ENCODE peak calls at places on chromosomes 4 and X, in four cellular contexts. One of them, this sample, is unnamed.

GRCh38 chrX:153303276-153304262 is 18.0 kb downstream of the PNMA6F start:
- DNase-seq in neural progenitor cell: no peak
- DNase-seq in ascending aorta: peak; percentile 22
- DNase-seq in cardiac muscle cell: no peak
- DNase-seq in this sample: no peak

GRCh38 chrX:56783450-56783831 is 54.4 kb downstream of the NBDY start:
- DNase-seq in neural progenitor cell: peak; percentile 77
- DNase-seq in ascending aorta: peak; percentile 88
- DNase-seq in cardiac muscle cell: no peak
- DNase-seq in this sample: no peak

GRCh38 chrX:154470434-154470833 is 8.6 kb downstream of the LAGE3 start:
- DNase-seq in ascending aorta: no peak
- DNase-seq in cardiac muscle cell: no peak
- DNase-seq in neural progenitor cell: no peak
- DNase-seq in this sample: no peak

GRCh38 chrX:41137589-41137988 is 52.3 kb downstream of the USP9X start:
- DNase-seq in ascending aorta: no peak
- DNase-seq in neural progenitor cell: no peak
- DNase-seq in cardiac muscle cell: no peak
- DNase-seq in this sample: no peak

GRCh38 chr4:44235897-44236296 is 212.7 kb downstream of the KCTD8 start:
- DNase-seq in cardiac muscle cell: no peak
- DNase-seq in ascending aorta: no peak
- DNase-seq in neural progenitor cell: no peak
- DNase-seq in this sample: no peak

GRCh38 chr4:107721436-107722090 is 1.5 kb upstream of the PAPSS1 start:
- DNase-seq in cardiac muscle cell: no peak
- DNase-seq in ascending aorta: no peak
- DNase-seq in neural progenitor cell: peak; percentile 56
- DNase-seq in this sample: no peak

GRCh38 chr4:146311238-146311970 is 97.1 kb downstream of the REELD1 start:
- DNase-seq in neural progenitor cell: no peak
- DNase-seq in cardiac muscle cell: no peak
- DNase-seq in ascending aorta: no peak
- DNase-seq in this sample: no peak

GRCh38 chr4:145525291-145525740 is 43.7 kb downstream of the SMAD1 start:
- DNase-seq in neural progenitor cell: peak; percentile 16
- DNase-seq in ascending aorta: no peak
- DNase-seq in cardiac muscle cell: no peak
- DNase-seq in this sample: no peak

GRCh38 chr4:42786350-42787070 is 106.0 kb upstream of the GRXCR1 start:
- DNase-seq in ascending aorta: no peak
- DNase-seq in cardiac muscle cell: no peak
- DNase-seq in neural progenitor cell: peak; percentile 47
- DNase-seq in this sample: no peak

GRCh38 chrX:123818243-123818642 is 41.6 kb upstream of the XIAP start:
- DNase-seq in neural progenitor cell: no peak
- DNase-seq in cardiac muscle cell: no peak
- DNase-seq in ascending aorta: no peak
- DNase-seq in this sample: peak; percentile 37

GRCh38 chrX:154459843-154460242 is 1.8 kb downstream of the PLXNA3 start:
- DNase-seq in ascending aorta: no peak
- DNase-seq in neural progenitor cell: no peak
- DNase-seq in cardiac muscle cell: no peak
- DNase-seq in this sample: no peak

GRCh38 chr4:132266374-132266773 is 882.7 kb upstream of the PCDH10 start:
- DNase-seq in ascending aorta: no peak
- DNase-seq in cardiac muscle cell: no peak
- DNase-seq in neural progenitor cell: no peak
- DNase-seq in this sample: no peak

GRCh38 chr4:52028970-52029369 is 8.8 kb upstream of the LRRC66 start:
- DNase-seq in ascending aorta: no peak
- DNase-seq in neural progenitor cell: no peak
- DNase-seq in cardiac muscle cell: peak; percentile 48
- DNase-seq in this sample: no peak

GRCh38 chr4:99383381-99383780 is 30.8 kb upstream of the ADH1C start:
- DNase-seq in cardiac muscle cell: no peak
- DNase-seq in neural progenitor cell: no peak
- DNase-seq in ascending aorta: no peak
- DNase-seq in this sample: no peak

GRCh38 chrX:21735038-21735752 is 22.7 kb downstream of the SMPX start:
- DNase-seq in neural progenitor cell: no peak
- DNase-seq in ascending aorta: no peak
- DNase-seq in cardiac muscle cell: no peak
- DNase-seq in this sample: no peak

GRCh38 chr4:22532896-22533295 is 17.0 kb upstream of the ADGRA3 start:
- DNase-seq in ascending aorta: no peak
- DNase-seq in neural progenitor cell: no peak
- DNase-seq in cardiac muscle cell: no peak
- DNase-seq in this sample: no peak

GRCh38 chrX:70635669-70636068 is 191.0 kb downstream of the DLG3 start:
- DNase-seq in cardiac muscle cell: no peak
- DNase-seq in ascending aorta: no peak
- DNase-seq in neural progenitor cell: no peak
- DNase-seq in this sample: no peak

GRCh38 chr4:88033309-88033708 is 25.9 kb downstream of the PKD2 start:
- DNase-seq in ascending aorta: no peak
- DNase-seq in cardiac muscle cell: peak; percentile 78
- DNase-seq in neural progenitor cell: peak; percentile 69
- DNase-seq in this sample: peak; percentile 42

GRCh38 chr4:152054731-152055130 is 293.9 kb upstream of the GATB start:
- DNase-seq in ascending aorta: no peak
- DNase-seq in neural progenitor cell: no peak
- DNase-seq in cardiac muscle cell: no peak
- DNase-seq in this sample: no peak

GRCh38 chr4:167109859-167110258 is 124.4 kb downstream of the SPOCK3 start:
- DNase-seq in cardiac muscle cell: no peak
- DNase-seq in neural progenitor cell: no peak
- DNase-seq in ascending aorta: no peak
- DNase-seq in this sample: no peak

GRCh38 chr4:123546123-123546654 is 149.6 kb downstream of the SPRY1 start:
- DNase-seq in cardiac muscle cell: no peak
- DNase-seq in ascending aorta: no peak
- DNase-seq in neural progenitor cell: no peak
- DNase-seq in this sample: peak; percentile 39

GRCh38 chrX:13733506-13733905 is 914 bp downstream of the TRAPPC2 start:
- DNase-seq in cardiac muscle cell: no peak
- DNase-seq in ascending aorta: no peak
- DNase-seq in neural progenitor cell: no peak
- DNase-seq in this sample: no peak

GRCh38 chr4:6250235-6250983 is 19.2 kb upstream of the WFS1 start:
- DNase-seq in cardiac muscle cell: peak; percentile 74
- DNase-seq in neural progenitor cell: peak; percentile 82
- DNase-seq in ascending aorta: no peak
- DNase-seq in this sample: peak; percentile 40

GRCh38 chr4:75490155-75490554 is 24.0 kb downstream of the RCHY1 start:
- DNase-seq in cardiac muscle cell: peak; percentile 58
- DNase-seq in neural progenitor cell: peak; percentile 29
- DNase-seq in ascending aorta: no peak
- DNase-seq in this sample: no peak

GRCh38 chr4:53886090-53886489 is 178.3 kb downstream of the CHIC2 start:
- DNase-seq in neural progenitor cell: peak; percentile 70
- DNase-seq in cardiac muscle cell: no peak
- DNase-seq in ascending aorta: no peak
- DNase-seq in this sample: peak; percentile 31

GRCh38 chr4:37322122-37322521 is 77.6 kb downstream of the NWD2 start:
- DNase-seq in ascending aorta: no peak
- DNase-seq in neural progenitor cell: no peak
- DNase-seq in cardiac muscle cell: no peak
- DNase-seq in this sample: no peak

GRCh38 chrX:23251043-23251442 is 83.6 kb upstream of the PTCHD1 start:
- DNase-seq in cardiac muscle cell: no peak
- DNase-seq in neural progenitor cell: no peak
- DNase-seq in ascending aorta: no peak
- DNase-seq in this sample: no peak

GRCh38 chrX:88135735-88136134 is 611.3 kb upstream of the CPXCR1 start:
- DNase-seq in ascending aorta: no peak
- DNase-seq in neural progenitor cell: no peak
- DNase-seq in cardiac muscle cell: peak; percentile 0
- DNase-seq in this sample: no peak

GRCh38 chr4:47469951-47470350 is 6.4 kb upstream of the COMMD8 start:
- DNase-seq in ascending aorta: no peak
- DNase-seq in cardiac muscle cell: peak; percentile 10
- DNase-seq in neural progenitor cell: no peak
- DNase-seq in this sample: no peak

GRCh38 chr4:133148690-133149363 is at the start of gene PCDH10:
- DNase-seq in ascending aorta: peak; percentile 97
- DNase-seq in neural progenitor cell: peak; percentile 96
- DNase-seq in cardiac muscle cell: peak; percentile 97
- DNase-seq in this sample: no peak

GRCh38 chr4:94649381-94650128 is 108.2 kb upstream of the BMPR1B start:
- DNase-seq in neural progenitor cell: no peak
- DNase-seq in cardiac muscle cell: peak; percentile 69
- DNase-seq in ascending aorta: no peak
- DNase-seq in this sample: no peak

GRCh38 chr4:98851806-98852205 is 77.1 kb downstream of the EIF4E start:
- DNase-seq in neural progenitor cell: no peak
- DNase-seq in cardiac muscle cell: peak; percentile 53
- DNase-seq in ascending aorta: no peak
- DNase-seq in this sample: no peak

GRCh38 chrX:118228041-118228440 is 111.4 kb upstream of the KLHL13 start:
- DNase-seq in cardiac muscle cell: no peak
- DNase-seq in ascending aorta: no peak
- DNase-seq in neural progenitor cell: no peak
- DNase-seq in this sample: no peak

GRCh38 chrX:118221733-118222132 is 105.1 kb upstream of the KLHL13 start:
- DNase-seq in ascending aorta: no peak
- DNase-seq in neural progenitor cell: no peak
- DNase-seq in cardiac muscle cell: no peak
- DNase-seq in this sample: no peak

GRCh38 chrX:118221257-118221656 is 104.6 kb upstream of the KLHL13 start:
- DNase-seq in neural progenitor cell: no peak
- DNase-seq in ascending aorta: no peak
- DNase-seq in cardiac muscle cell: no peak
- DNase-seq in this sample: no peak

GRCh38 chrX:118228456-118228855 is 111.8 kb upstream of the KLHL13 start:
- DNase-seq in neural progenitor cell: no peak
- DNase-seq in cardiac muscle cell: no peak
- DNase-seq in ascending aorta: no peak
- DNase-seq in this sample: no peak

DNA sequence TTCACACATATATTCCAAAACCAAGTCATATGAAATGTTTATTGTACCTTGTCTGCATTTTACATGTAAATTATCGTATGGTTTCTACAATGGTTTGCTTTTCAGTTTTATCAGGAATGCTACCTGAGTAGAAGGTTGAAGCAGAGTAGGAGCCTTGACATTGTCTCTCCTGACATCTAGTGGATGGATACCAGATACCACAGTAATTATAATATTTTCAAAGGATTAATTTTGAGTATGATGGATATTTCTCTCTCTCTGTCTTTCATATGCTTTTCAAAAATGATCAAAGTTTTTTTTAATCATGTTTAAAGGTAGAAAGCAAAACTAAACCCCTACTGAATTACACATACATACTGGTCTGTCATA is 109.4 kb upstream of the KLHL13 start:
- DNase-seq in cardiac muscle cell: peak; percentile 16
- DNase-seq in neural progenitor cell: no peak
- DNase-seq in ascending aorta: no peak
- DNase-seq in this sample: no peak
- TF ChIP-seq CTCF in cardiac muscle cell: peak; percentile 32
- TF ChIP-seq CTCF in neural progenitor cell: peak; percentile 37
- TF ChIP-seq CTCF in ascending aorta: no peak
- TF ChIP-seq CTCF in this sample: no peak

DNA sequence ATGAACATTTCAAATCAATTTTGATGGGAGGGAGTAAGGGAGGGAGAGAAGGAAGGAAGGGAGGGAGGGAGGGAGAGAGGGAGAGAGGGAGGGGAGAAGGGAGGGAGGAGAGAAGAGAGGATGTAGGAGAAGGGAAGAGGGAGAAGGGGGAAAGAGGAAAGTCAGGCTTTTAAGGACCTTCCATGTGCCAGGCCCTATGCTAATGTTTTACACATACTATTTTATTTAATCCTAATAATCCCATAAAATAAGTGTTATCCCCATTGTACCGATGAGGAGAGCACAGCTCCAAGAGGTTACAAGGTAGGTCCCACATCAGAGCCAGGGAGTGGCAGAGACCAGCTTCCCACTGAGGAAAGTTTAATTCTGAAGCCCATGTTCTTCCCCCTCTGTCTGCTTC is 341.9 kb downstream of the RAB28 start:
- DNase-seq in neural progenitor cell: no peak
- DNase-seq in cardiac muscle cell: no peak
- DNase-seq in ascending aorta: no peak
- DNase-seq in this sample: no peak
- TF ChIP-seq CTCF in neural progenitor cell: no peak
- TF ChIP-seq CTCF in cardiac muscle cell: no peak
- TF ChIP-seq CTCF in ascending aorta: no peak
- TF ChIP-seq CTCF in this sample: no peak

GRCh38 chr4:82776925-82777542 is 21.6 kb downstream of the SCD5 start:
- DNase-seq in neural progenitor cell: no peak
- DNase-seq in ascending aorta: no peak
- DNase-seq in cardiac muscle cell: peak; percentile 39
- DNase-seq in this sample: no peak

GRCh38 chr4:82782626-82783025 is 16.0 kb downstream of the SCD5 start:
- DNase-seq in cardiac muscle cell: no peak
- DNase-seq in ascending aorta: no peak
- DNase-seq in neural progenitor cell: no peak
- DNase-seq in this sample: no peak

GRCh38 chr4:82777857-82778525 is 20.6 kb downstream of the SCD5 start:
- DNase-seq in neural progenitor cell: no peak
- DNase-seq in cardiac muscle cell: no peak
- DNase-seq in ascending aorta: no peak
- DNase-seq in this sample: no peak

GRCh38 chr4:82779032-82779431 is 19.6 kb downstream of the SCD5 start:
- DNase-seq in ascending aorta: no peak
- DNase-seq in neural progenitor cell: no peak
- DNase-seq in cardiac muscle cell: peak; percentile 63
- DNase-seq in this sample: peak; percentile 12

GRCh38 chr4:82780398-82781231 is 18.0 kb downstream of the SCD5 start:
- DNase-seq in cardiac muscle cell: peak; percentile 83
- DNase-seq in ascending aorta: no peak
- DNase-seq in neural progenitor cell: no peak
- DNase-seq in this sample: peak; percentile 87
- TF ChIP-seq CTCF in cardiac muscle cell: no peak
- TF ChIP-seq CTCF in ascending aorta: no peak
- TF ChIP-seq CTCF in neural progenitor cell: no peak
- TF ChIP-seq CTCF in this sample: no peak

DNA sequence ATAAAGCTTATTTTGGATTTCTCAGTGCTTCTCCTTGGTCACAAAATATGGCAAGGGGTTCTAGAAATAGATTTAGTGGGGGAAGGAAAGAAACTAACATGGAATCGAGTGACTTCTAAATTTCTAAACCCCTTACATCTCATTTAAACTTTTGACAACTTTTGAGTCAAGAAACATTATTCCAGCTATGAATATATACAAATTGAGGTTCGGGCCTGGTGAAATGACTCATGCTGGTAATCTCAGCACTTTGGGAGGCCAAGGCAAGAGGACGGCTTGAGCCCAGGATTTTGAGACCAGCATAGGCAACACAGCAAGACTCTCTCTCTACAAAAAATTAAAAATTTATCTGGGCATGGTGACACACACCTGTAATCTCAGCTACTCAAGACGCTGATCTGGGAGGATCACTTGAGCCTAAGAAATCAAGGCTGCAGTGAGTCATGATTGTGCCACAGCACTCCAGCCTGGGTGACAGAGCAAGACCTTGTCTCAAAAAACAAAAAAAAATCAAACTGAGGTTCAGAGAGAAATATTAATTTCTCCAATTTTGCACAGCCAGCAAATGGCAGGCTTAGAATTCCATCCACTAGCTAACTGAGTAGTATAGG is 99.8 kb downstream of the ANXA3 start:
- DNase-seq in cardiac muscle cell: no peak
- DNase-seq in ascending aorta: no peak
- DNase-seq in neural progenitor cell: no peak
- DNase-seq in this sample: no peak
- TF ChIP-seq CTCF in cardiac muscle cell: no peak
- TF ChIP-seq CTCF in ascending aorta: no peak
- TF ChIP-seq CTCF in neural progenitor cell: no peak
- TF ChIP-seq CTCF in this sample: no peak

This sample was measured in Calu3.